ENCODE peak calls at places on chromosome 4, in five cellular contexts. K is IMR-90, X is fibroblast of lung, Q is colonic mucosa, M is neural progenitor cell. O is an unnamed sample.

GRCh38 chr4:109989044-109989443 is 76.4 kb downstream of the EGF start:
- DNase-seq in M (no peak), X (peak), Q (no peak), K (no peak), O (peak)

GRCh38 chr4:154608555-154609252 is 3.8 kb downstream of the FGG start:
- DNase-seq in Q (no peak), X (no peak), M (no peak), K (no peak), O (no peak)

GRCh38 chr4:150207871-150208270 is 129.6 kb downstream of the DCLK2 start:
- DNase-seq in M (peak), K (peak), Q (no peak), X (no peak), O (no peak)

GRCh38 chr4:3254302-3255131 is 5.6 kb downstream of the MSANTD1 start:
- DNase-seq in M (peak), K (no peak), Q (no peak), X (no peak), O (no peak)

GRCh38 chr4:137735561-137736104 is 203.3 kb upstream of the PCDH18 start:
- DNase-seq in K (no peak), X (no peak), M (no peak), Q (no peak), O (no peak)

GRCh38 chr4:23290656-23291055 is 597.9 kb downstream of the GBA3 start:
- DNase-seq in M (no peak), K (no peak), Q (no peak), X (no peak), O (peak)

GRCh38 chr4:7358100-7358735 is 76.5 kb downstream of the PSAPL1 start:
- DNase-seq in K (peak), X (peak), M (no peak), Q (no peak), O (no peak)

GRCh38 chr4:153120235-153120634 is 84.0 kb upstream of the TRIM2 start:
- DNase-seq in X (no peak), K (no peak), Q (no peak), M (no peak), O (no peak)

GRCh38 chr4:182736207-182736606 is 181.0 kb downstream of the DCTD start:
- DNase-seq in X (no peak), M (no peak), Q (no peak), K (no peak), O (no peak)

GRCh38 chr4:169791527-169792156 is 33.9 kb upstream of the HPF1 start:
- DNase-seq in Q (peak), X (peak), K (peak), M (peak), O (peak)

GRCh38 chr4:122309988-122310626 is 68.7 kb upstream of the ADAD1 start:
- DNase-seq in Q (no peak), X (peak), K (peak), M (no peak), O (no peak)

GRCh38 chr4:36399762-36400353 is 118.4 kb downstream of the DTHD1 start:
- DNase-seq in M (peak), K (no peak), Q (peak), X (peak), O (no peak)

GRCh38 chr4:64121803-64122202 is 287.4 kb downstream of the TECRL start:
- DNase-seq in M (no peak), Q (no peak), X (no peak), K (no peak), O (peak)
- TF ChIP-seq CTCF in M (no peak), Q (no peak), X (no peak), K (no peak), O (no peak)

GRCh38 chr4:40559585-40560465 is 69.8 kb downstream of the RBM47 start:
- DNase-seq in X (no peak), Q (no peak), M (no peak), K (no peak), O (no peak)
- H3K27ac ChIP-seq in X (no peak), Q (no peak), M (no peak), K (no peak), O (no peak)

GRCh38 chr4:47736555-47736954 is 101.3 kb downstream of the CORIN start:
- DNase-seq in K (no peak), M (no peak), Q (no peak), X (no peak), O (no peak)

GRCh38 chr4:47729086-47729763 is 108.6 kb downstream of the CORIN start:
- DNase-seq in K (peak), M (no peak), Q (no peak), X (no peak), O (no peak)

GRCh38 chr4:47731182-47731581 is 106.7 kb downstream of the CORIN start:
- DNase-seq in K (no peak), X (no peak), Q (no peak), M (no peak), O (no peak)

DNA sequence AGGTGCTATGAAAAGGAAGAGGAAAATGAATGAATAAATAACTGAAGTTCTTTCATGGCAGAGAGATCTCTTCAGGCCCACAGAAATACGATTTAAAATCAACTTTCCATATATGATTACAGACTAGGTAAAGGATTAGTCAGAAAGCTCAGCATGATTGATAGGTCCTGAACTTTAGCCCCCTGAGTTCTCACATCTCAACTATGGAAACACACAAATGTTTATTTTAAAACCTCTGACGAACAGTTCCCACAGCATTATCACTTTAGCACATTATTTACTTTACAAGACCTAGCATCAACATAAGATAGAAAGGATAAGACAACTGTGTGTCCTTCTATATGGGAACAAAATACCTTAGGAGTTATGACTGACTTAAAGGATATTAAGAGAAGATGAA is 104.4 kb downstream of the CORIN start:
- DNase-seq in X (no peak), Q (no peak), K (peak), M (no peak), O (no peak)
- H3K9ac ChIP-seq in X (no peak), Q (no peak), K (no peak), M (no peak), O (no peak)

DNA sequence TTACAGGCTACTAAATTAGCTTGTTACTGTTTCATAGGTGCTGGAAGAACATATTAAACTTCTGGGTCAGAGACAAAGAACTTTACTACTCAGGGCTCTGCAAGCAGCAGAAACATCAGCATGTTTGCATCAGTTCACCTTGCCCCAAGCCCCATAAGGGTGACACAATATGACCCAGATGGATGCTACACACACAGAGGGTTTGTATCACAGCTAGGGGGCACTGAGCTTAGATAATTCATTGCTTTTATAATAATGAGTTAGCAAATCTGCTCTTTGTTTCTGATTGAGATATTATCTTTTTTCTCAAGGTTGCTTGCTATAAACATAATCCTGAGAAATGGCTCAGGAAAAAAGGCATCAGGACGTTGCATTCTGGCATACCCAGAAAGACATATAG is 4.8 kb upstream of the SYNPO2 start:
- DNase-seq in M (no peak), Q (no peak), X (no peak), K (no peak), O (no peak)
- TF ChIP-seq CTCF in M (no peak), Q (no peak), X (no peak), K (no peak), O (no peak)

GRCh38 chr4:98546910-98547544 is 111.4 kb downstream of the TSPAN5 start:
- DNase-seq in X (peak), Q (no peak), M (peak), K (peak), O (no peak)
- H3K27ac ChIP-seq in X (peak), Q (no peak), M (peak), K (peak), O (no peak)

DNA sequence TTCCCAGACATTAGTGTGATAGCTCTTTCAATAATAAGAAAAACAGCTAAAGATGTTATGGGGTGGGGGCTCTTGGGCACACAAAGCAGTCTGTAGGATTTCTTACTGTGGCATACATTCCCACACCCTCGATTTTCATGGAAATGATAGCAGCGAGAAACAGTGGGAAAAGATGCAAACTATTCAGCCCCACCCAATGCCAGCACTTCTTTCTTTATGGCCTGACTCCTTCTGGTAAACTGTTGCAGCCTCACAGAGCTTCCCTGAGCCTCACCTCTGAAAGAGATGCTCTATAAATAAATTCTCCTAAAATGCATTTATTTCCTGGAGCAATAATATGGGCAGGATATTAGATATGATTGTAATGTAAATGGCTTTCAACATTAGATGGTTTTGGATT is 908 bp downstream of the ANK2 start:
- DNase-seq in X (no peak), M (no peak), K (no peak), Q (no peak), O (no peak)
- H3K9ac ChIP-seq in X (no peak), M (peak), K (no peak), Q (no peak), O (no peak)

GRCh38 chr4:124806403-124806802 is 93.9 kb upstream of the ANKRD50 start:
- DNase-seq in X (peak), K (peak), Q (no peak), M (no peak), O (peak)

GRCh38 chr4:124807421-124807820 is 94.9 kb upstream of the ANKRD50 start:
- DNase-seq in X (no peak), M (no peak), Q (no peak), K (no peak), O (no peak)

GRCh38 chr4:124810814-124811213 is 98.3 kb upstream of the ANKRD50 start:
- DNase-seq in K (no peak), M (no peak), X (no peak), Q (no peak), O (no peak)
- TF ChIP-seq CTCF in K (no peak), M (no peak), X (no peak), Q (no peak), O (no peak)

O was measured in keratinocyte.